ENCODE peak calls at places on chromosome 17, in ten cellular contexts. N is gastrocnemius medialis, C is transverse colon, H is HCT116, E is heart left ventricle, S is A549, X is GM12878, Z is right lobe of liver, Q is esophagus squamous epithelium, J is IMR-90. F is an unnamed sample.
A peak's percentile ranks its signal among the peaks of the same experiment; 100 is the strongest.

GRCh38 chr17:41338961-41339485 is 11.6 kb downstream of the KRT33A start:
- DNase-seq in N (no peak), C (no peak), H (no peak), E (no peak), S (no peak), X (peak; percentile 89), Z (no peak), Q (no peak), J (peak; percentile 39), F (no peak)

GRCh38 chr17:9003355-9004131 is 17.8 kb upstream of the NTN1 start:
- DNase-seq in N (no peak), C (no peak), H (no peak), E (peak; percentile 31), S (no peak), X (no peak), Z (no peak), Q (no peak), J (no peak), F (no peak)

GRCh38 chr17:17321356-17322025 is 18.3 kb downstream of the NT5M start:
- DNase-seq in N (no peak), C (no peak), H (no peak), E (no peak), S (no peak), X (no peak), Z (no peak), Q (no peak), J (no peak), F (peak; percentile 11)

GRCh38 chr17:22694362-22695227 is 1002.3 kb downstream of the KCNJ18 start:
- DNase-seq in N (no peak), C (no peak), H (no peak), E (no peak), S (no peak), X (no peak), Z (no peak), Q (no peak), J (no peak), F (no peak)

GRCh38 chr17:10499950-10500349 is 18.4 kb downstream of the MYH1 start:
- DNase-seq in N (no peak), C (no peak), H (no peak), E (no peak), S (no peak), X (no peak), Z (no peak), Q (no peak), J (no peak), F (no peak)

GRCh38 chr17:42290577-42290976 is 2.3 kb downstream of the STAT5A start:
- DNase-seq in N (no peak), C (no peak), H (no peak), E (no peak), S (no peak), X (no peak), Z (no peak), Q (no peak), J (no peak), F (no peak)

GRCh38 chr17:43881176-43881575 is 26.2 kb downstream of the MPP2 start:
- DNase-seq in N (no peak), C (no peak), H (no peak), E (no peak), S (no peak), X (no peak), Z (no peak), Q (no peak), J (no peak), F (no peak)

GRCh38 chr17:50266384-50267073 is 7.7 kb upstream of the TMEM92 start:
- DNase-seq in N (no peak), C (peak; percentile 39), H (no peak), E (peak; percentile 58), S (no peak), X (no peak), Z (peak; percentile 58), Q (no peak), J (peak; percentile 88), F (peak; percentile 88)

GRCh38 chr17:82859431-82860403 is 19.9 kb upstream of the ZNF750 start:
- DNase-seq in N (no peak), C (no peak), H (peak; percentile 91), E (peak; percentile 61), S (peak; percentile 41), X (peak; percentile 63), Z (no peak), Q (no peak), J (peak; percentile 70), F (no peak)

GRCh38 chr17:80792373-80792781 is 199.3 kb upstream of the CHMP6 start:
- DNase-seq in N (no peak), C (no peak), H (no peak), E (no peak), S (peak; percentile 25), X (no peak), Z (no peak), Q (no peak), J (peak; percentile 56), F (no peak)

GRCh38 chr17:12637015-12637414 is 28.7 kb upstream of the MYOCD start:
- DNase-seq in N (no peak), C (no peak), H (no peak), E (no peak), S (peak; percentile 56), X (no peak), Z (no peak), Q (no peak), J (peak; percentile 99), F (no peak)

GRCh38 chr17:28828294-28829040 is 14.1 kb downstream of the FAM222B start:
- DNase-seq in N (no peak), C (no peak), H (no peak), E (no peak), S (no peak), X (no peak), Z (peak; percentile 19), Q (no peak), J (peak; percentile 35), F (peak; percentile 20)

GRCh38 chr17:70636517-70637133 is 467.3 kb downstream of the KCNJ2 start:
- DNase-seq in N (no peak), C (no peak), H (peak; percentile 54), E (no peak), S (peak; percentile 44), X (no peak), Z (no peak), Q (no peak), J (peak; percentile 46), F (no peak)

GRCh38 chr17:72143245-72143644 is 22.4 kb downstream of the SOX9 start:
- DNase-seq in N (no peak), C (no peak), H (no peak), E (no peak), S (no peak), X (no peak), Z (no peak), Q (no peak), J (no peak), F (no peak)

GRCh38 chr17:78697122-78697845 is 84.8 kb downstream of the CYTH1 start:
- DNase-seq in N (no peak), C (no peak), H (no peak), E (no peak), S (no peak), X (no peak), Z (peak; percentile 35), Q (no peak), J (peak; percentile 56), F (no peak)

DNA sequence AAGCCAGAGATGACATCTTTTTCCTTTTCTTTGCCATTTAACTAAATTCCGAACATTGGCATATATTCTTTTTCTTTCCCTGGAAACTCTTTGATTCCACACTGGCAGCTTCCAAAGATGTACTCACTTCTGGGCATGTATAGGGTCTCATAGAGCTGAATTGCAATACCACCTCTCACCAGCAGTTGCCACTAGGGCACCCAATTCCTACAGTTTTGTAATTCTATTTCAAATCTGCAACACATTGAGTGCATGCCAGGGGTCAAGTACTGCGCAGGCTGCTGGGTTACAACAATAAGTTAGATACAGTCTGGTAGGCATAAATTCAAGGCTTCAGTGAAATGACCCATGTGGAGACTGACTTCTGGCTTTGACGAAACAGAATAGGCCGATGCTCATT is 208.8 kb upstream of the NLRP1 start:
- DNase-seq in N (no peak), C (no peak), H (no peak), E (no peak), S (no peak), X (no peak), Z (no peak), Q (no peak), J (no peak), F (no peak)
- TF ChIP-seq CTCF in N (no peak), C (no peak), H (no peak), E (peak; percentile 11), S (no peak), X (peak; percentile 4), Z (no peak), Q (peak; percentile 19), J (peak; percentile 5), F (no peak)

DNA sequence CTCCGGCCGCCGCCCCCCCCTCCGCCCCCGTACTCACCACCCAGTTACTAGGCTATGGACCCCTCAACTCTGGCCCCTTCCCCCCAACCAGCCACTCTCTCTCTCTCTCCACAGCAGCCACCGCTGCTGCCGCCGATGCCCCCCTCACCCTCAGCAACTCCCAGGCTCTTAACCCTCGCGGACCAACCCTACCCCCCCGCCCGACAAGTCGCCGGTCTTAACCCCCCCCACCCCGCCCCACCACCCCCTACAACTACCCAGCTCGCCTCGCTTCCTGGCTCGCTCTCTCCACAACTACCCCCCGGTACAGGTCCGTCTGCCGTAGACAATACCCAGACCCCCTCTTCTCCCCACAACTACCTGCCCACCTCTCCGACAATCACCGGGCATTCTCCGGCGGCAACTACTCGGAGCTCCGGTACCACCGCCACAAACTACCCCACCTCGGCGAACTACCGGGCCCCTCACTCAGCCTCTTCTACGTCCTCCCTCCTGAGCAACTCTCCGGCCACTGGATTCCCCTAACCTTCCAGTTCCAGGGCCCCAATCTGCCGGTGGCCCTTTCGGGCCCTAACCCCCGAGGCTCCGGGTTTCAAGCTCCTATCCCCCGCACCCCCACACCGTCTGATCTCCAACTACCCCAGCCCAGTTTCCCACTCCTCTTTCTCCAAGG is 703 bp downstream of the PHF23 start:
- DNase-seq in N (no peak), C (no peak), H (no peak), E (no peak), S (peak; percentile 65), X (no peak), Z (no peak), Q (no peak), J (no peak), F (no peak)
- TF ChIP-seq POLR2A in N (no peak), C (no peak), H (no peak), E (no peak), S (no peak), X (no peak), Z (no peak), Q (no peak), J (no peak), F (no peak)

GRCh38 chr17:63945851-63946439 is 13.8 kb upstream of the CD79B start:
- DNase-seq in N (no peak), C (no peak), H (no peak), E (no peak), S (no peak), X (no peak), Z (no peak), Q (no peak), J (no peak), F (no peak)
- TF ChIP-seq CTCF in N (no peak), C (no peak), H (no peak), E (no peak), S (no peak), X (peak; percentile 18), Z (no peak), Q (no peak), J (no peak), F (no peak)

GRCh38 chr17:55897301-55897700 is 146.4 kb downstream of the PCTP start:
- DNase-seq in N (no peak), C (no peak), H (no peak), E (no peak), S (no peak), X (no peak), Z (peak; percentile 87), Q (no peak), J (no peak), F (no peak)

GRCh38 chr17:55898195-55898594 is 147.3 kb downstream of the PCTP start:
- DNase-seq in N (no peak), C (no peak), H (no peak), E (no peak), S (no peak), X (no peak), Z (no peak), Q (no peak), J (no peak), F (no peak)

GRCh38 chr17:55903028-55903690 is 152.3 kb downstream of the PCTP start:
- DNase-seq in N (no peak), C (no peak), H (no peak), E (no peak), S (no peak), X (no peak), Z (peak; percentile 79), Q (no peak), J (no peak), F (no peak)
- TF ChIP-seq POLR2A in N (no peak), C (no peak), H (no peak), E (no peak), S (no peak), X (no peak), Z (peak; percentile 8), Q (no peak), J (no peak), F (no peak)

F was measured in stomach.